ENCODE peak calls at places on chromosomes 3 and 15, in seven cellular contexts. C, Q, M, H, O, B and K are unnamed samples.

GRCh38 chr3:18443670-18444596 is 18.8 kb upstream of the SATB1 start:
- DNase-seq in C (no peak), Q (no peak), M (no peak), H (no peak), O (peak; percentile 40), B (no peak), K (no peak)

GRCh38 chr3:45143673-45144670 is 2.2 kb downstream of the CDCP1 start:
- DNase-seq in C (no peak), Q (no peak), M (no peak), H (no peak), O (no peak), B (no peak), K (no peak)

GRCh38 chr15:44666208-44667038 is 3.0 kb upstream of the SPG11 start:
- DNase-seq in C (no peak), Q (no peak), M (no peak), H (no peak), O (no peak), B (no peak), K (no peak)

GRCh38 chr3:197103766-197104165 is 74.1 kb upstream of the MELTF start:
- DNase-seq in C (no peak), Q (no peak), M (no peak), H (no peak), O (no peak), B (no peak), K (no peak)

GRCh38 chr3:13416002-13416793 is 3.9 kb downstream of the NUP210 start:
- DNase-seq in C (no peak), Q (no peak), M (no peak), H (no peak), O (no peak), B (no peak), K (no peak)

GRCh38 chr3:119025390-119025789 is 9.3 kb downstream of the IGSF11 start:
- DNase-seq in C (no peak), Q (no peak), M (no peak), H (no peak), O (no peak), B (no peak), K (no peak)

GRCh38 chr3:63193647-63194046 is 84.5 kb upstream of the SYNPR start:
- DNase-seq in C (no peak), Q (peak; percentile 45), M (no peak), H (no peak), O (no peak), B (no peak), K (peak; percentile 3)

GRCh38 chr3:46974421-46975227 is 1.9 kb downstream of the CCDC12 start:
- DNase-seq in C (no peak), Q (no peak), M (no peak), H (no peak), O (no peak), B (no peak), K (no peak)

GRCh38 chr3:113948015-113948917 is 453 bp downstream of the ZDHHC23 start:
- DNase-seq in C (no peak), Q (peak; percentile 22), M (peak; percentile 64), H (no peak), O (peak; percentile 71), B (peak; percentile 3), K (no peak)

GRCh38 chr3:138987181-138987580 is 18.9 kb downstream of the PRR23A start:
- DNase-seq in C (no peak), Q (no peak), M (no peak), H (no peak), O (no peak), B (no peak), K (no peak)

GRCh38 chr3:27166888-27167287 is 202.3 kb downstream of the NEK10 start:
- DNase-seq in C (no peak), Q (no peak), M (peak; percentile 35), H (peak; percentile 71), O (no peak), B (no peak), K (no peak)

GRCh38 chr15:25947336-25948080 is 84.4 kb upstream of the ATP10A start:
- DNase-seq in C (no peak), Q (peak; percentile 43), M (no peak), H (no peak), O (peak; percentile 21), B (no peak), K (no peak)

GRCh38 chr3:112477891-112478290 is 21.4 kb downstream of the BTLA start:
- DNase-seq in C (no peak), Q (no peak), M (no peak), H (no peak), O (no peak), B (no peak), K (no peak)

GRCh38 chr3:61602466-61602865 is 41.1 kb downstream of the PTPRG start:
- DNase-seq in C (no peak), Q (no peak), M (no peak), H (no peak), O (no peak), B (no peak), K (no peak)

GRCh38 chr3:48370330-48370708 is 1.7 kb upstream of the FBXW12 start:
- DNase-seq in C (no peak), Q (peak; percentile 31), M (no peak), H (no peak), O (no peak), B (no peak), K (no peak)

GRCh38 chr15:90062023-90062728 is 40.1 kb downstream of the IDH2 start:
- DNase-seq in C (no peak), Q (peak; percentile 91), M (no peak), H (no peak), O (peak; percentile 94), B (peak; percentile 33), K (no peak)

GRCh38 chr3:197028711-197029510 is 706 bp downstream of the MELTF start:
- DNase-seq in C (no peak), Q (no peak), M (peak; percentile 57), H (no peak), O (no peak), B (no peak), K (no peak)

GRCh38 chr3:188468196-188468595 is 314.2 kb downstream of the LPP start:
- DNase-seq in C (no peak), Q (no peak), M (no peak), H (no peak), O (no peak), B (no peak), K (no peak)

GRCh38 chr3:170330366-170330765 is 27.1 kb upstream of the SKIL start:
- DNase-seq in C (no peak), Q (no peak), M (peak; percentile 86), H (peak; percentile 9), O (peak; percentile 77), B (no peak), K (peak; percentile 28)

GRCh38 chr3:170809021-170809974 is 60.7 kb downstream of the RPL22L1 start:
- DNase-seq in C (no peak), Q (peak; percentile 85), M (peak; percentile 77), H (peak; percentile 72), O (peak; percentile 33), B (no peak), K (peak; percentile 56)

GRCh38 chr15:74768771-74769342 is 13.0 kb upstream of the CSK start:
- DNase-seq in C (peak; percentile 41), Q (no peak), M (peak; percentile 52), H (no peak), O (peak; percentile 65), B (no peak), K (peak; percentile 42)

GRCh38 chr3:186283651-186284445 is 78.2 kb downstream of the DGKG start:
- DNase-seq in C (no peak), Q (no peak), M (no peak), H (no peak), O (no peak), B (no peak), K (no peak)

GRCh38 chr15:56757884-56758283 is 24.6 kb upstream of the ZNF280D start:
- DNase-seq in C (no peak), Q (no peak), M (no peak), H (no peak), O (no peak), B (no peak), K (no peak)

GRCh38 chr3:134388748-134389485 is 14.7 kb upstream of the AMOTL2 start:
- DNase-seq in C (no peak), Q (no peak), M (no peak), H (no peak), O (no peak), B (no peak), K (no peak)

GRCh38 chr15:65311760-65312159 is 7.3 kb downstream of the RNU5B-1 start:
- DNase-seq in C (no peak), Q (no peak), M (no peak), H (no peak), O (no peak), B (no peak), K (no peak)

GRCh38 chr3:149215474-149215873 is 6.2 kb downstream of the CP start:
- DNase-seq in C (no peak), Q (no peak), M (no peak), H (no peak), O (no peak), B (no peak), K (no peak)

GRCh38 chr3:58999134-58999778 is 50.6 kb downstream of the CFAP20DC start:
- DNase-seq in C (no peak), Q (no peak), M (no peak), H (no peak), O (no peak), B (no peak), K (no peak)

GRCh38 chr15:72184165-72184811 is 13.3 kb downstream of the GRAMD2A start:
- DNase-seq in C (no peak), Q (no peak), M (peak; percentile 89), H (no peak), O (no peak), B (no peak), K (peak; percentile 13)